ENCODE peak calls at places on chromosomes 16 and 17, in eight cellular contexts. One of them, this sample, is unnamed.

GRCh38 chr17:78241277-78242023 is 10.0 kb downstream of the TMEM235 start:
- DNase-seq in fibroblast of lung: peak; percentile 47
- DNase-seq in CD8-positive, alpha-beta memory T cell: no peak
- DNase-seq in fibroblast of pulmonary artery: peak; percentile 59
- DNase-seq in BJ: no peak
- DNase-seq in stomach: no peak
- DNase-seq in NB4: peak; percentile 62
- DNase-seq in left lung: no peak
- DNase-seq in this sample: peak; percentile 57

GRCh38 chr17:61247438-61247837 is 152.2 kb upstream of the TBX2 start:
- DNase-seq in fibroblast of lung: peak; percentile 96
- DNase-seq in CD8-positive, alpha-beta memory T cell: no peak
- DNase-seq in fibroblast of pulmonary artery: peak; percentile 65
- DNase-seq in BJ: peak; percentile 64
- DNase-seq in stomach: no peak
- DNase-seq in NB4: peak; percentile 28
- DNase-seq in left lung: no peak
- DNase-seq in this sample: peak; percentile 95

GRCh38 chr16:84851192-84852127 is 31.7 kb downstream of the CRISPLD2 start:
- DNase-seq in fibroblast of lung: peak; percentile 96
- DNase-seq in CD8-positive, alpha-beta memory T cell: no peak
- DNase-seq in fibroblast of pulmonary artery: peak; percentile 89
- DNase-seq in BJ: peak; percentile 88
- DNase-seq in stomach: peak; percentile 37
- DNase-seq in NB4: no peak
- DNase-seq in left lung: peak; percentile 59
- DNase-seq in this sample: peak; percentile 98

GRCh38 chr17:72340836-72341235 is 220.0 kb downstream of the SOX9 start:
- DNase-seq in fibroblast of lung: no peak
- DNase-seq in CD8-positive, alpha-beta memory T cell: no peak
- DNase-seq in fibroblast of pulmonary artery: no peak
- DNase-seq in BJ: no peak
- DNase-seq in stomach: no peak
- DNase-seq in NB4: no peak
- DNase-seq in left lung: no peak
- DNase-seq in this sample: no peak

GRCh38 chr17:4490109-4490591 is 8.5 kb upstream of the SPNS2 start:
- DNase-seq in fibroblast of lung: no peak
- DNase-seq in CD8-positive, alpha-beta memory T cell: no peak
- DNase-seq in fibroblast of pulmonary artery: no peak
- DNase-seq in BJ: no peak
- DNase-seq in stomach: no peak
- DNase-seq in NB4: no peak
- DNase-seq in left lung: no peak
- DNase-seq in this sample: no peak

GRCh38 chr16:2767891-2768290 is 9.2 kb downstream of the ELOB start:
- DNase-seq in fibroblast of lung: no peak
- DNase-seq in CD8-positive, alpha-beta memory T cell: no peak
- DNase-seq in fibroblast of pulmonary artery: no peak
- DNase-seq in BJ: no peak
- DNase-seq in stomach: no peak
- DNase-seq in NB4: peak; percentile 64
- DNase-seq in left lung: no peak
- DNase-seq in this sample: no peak

GRCh38 chr17:59652119-59652518 is 32.4 kb downstream of the CLTC start:
- DNase-seq in fibroblast of lung: peak; percentile 83
- DNase-seq in CD8-positive, alpha-beta memory T cell: no peak
- DNase-seq in fibroblast of pulmonary artery: peak; percentile 50
- DNase-seq in BJ: peak; percentile 38
- DNase-seq in stomach: no peak
- DNase-seq in NB4: no peak
- DNase-seq in left lung: no peak
- DNase-seq in this sample: peak; percentile 74

GRCh38 chr16:22077700-22078313 is 14.5 kb upstream of the VWA3A start:
- DNase-seq in fibroblast of lung: peak; percentile 74
- DNase-seq in CD8-positive, alpha-beta memory T cell: peak; percentile 68
- DNase-seq in fibroblast of pulmonary artery: peak; percentile 79
- DNase-seq in BJ: no peak
- DNase-seq in stomach: peak; percentile 74
- DNase-seq in NB4: peak; percentile 75
- DNase-seq in left lung: peak; percentile 43
- DNase-seq in this sample: peak; percentile 27

GRCh38 chr16:78437352-78437968 is 338.0 kb downstream of the WWOX start:
- DNase-seq in fibroblast of lung: peak; percentile 39
- DNase-seq in CD8-positive, alpha-beta memory T cell: peak; percentile 8
- DNase-seq in fibroblast of pulmonary artery: peak; percentile 4
- DNase-seq in BJ: no peak
- DNase-seq in stomach: peak; percentile 33
- DNase-seq in NB4: peak; percentile 45
- DNase-seq in left lung: no peak
- DNase-seq in this sample: no peak

GRCh38 chr17:82703935-82704865 is 5.7 kb upstream of the RAB40B start:
- DNase-seq in fibroblast of lung: no peak
- DNase-seq in CD8-positive, alpha-beta memory T cell: no peak
- DNase-seq in fibroblast of pulmonary artery: no peak
- DNase-seq in BJ: no peak
- DNase-seq in stomach: peak; percentile 51
- DNase-seq in NB4: no peak
- DNase-seq in left lung: no peak
- DNase-seq in this sample: no peak

GRCh38 chr17:42246515-42246914 is 29.7 kb downstream of the STAT5B start:
- DNase-seq in fibroblast of lung: no peak
- DNase-seq in CD8-positive, alpha-beta memory T cell: no peak
- DNase-seq in fibroblast of pulmonary artery: no peak
- DNase-seq in BJ: no peak
- DNase-seq in stomach: no peak
- DNase-seq in NB4: peak; percentile 32
- DNase-seq in left lung: no peak
- DNase-seq in this sample: peak; percentile 41

GRCh38 chr17:45052052-45052772 is 780 bp upstream of the DCAKD start:
- DNase-seq in fibroblast of lung: peak; percentile 20
- DNase-seq in CD8-positive, alpha-beta memory T cell: peak; percentile 15
- DNase-seq in fibroblast of pulmonary artery: no peak
- DNase-seq in BJ: no peak
- DNase-seq in stomach: peak; percentile 53
- DNase-seq in NB4: peak; percentile 80
- DNase-seq in left lung: peak; percentile 53
- DNase-seq in this sample: no peak

GRCh38 chr17:47615766-47616424 is 33.8 kb upstream of the KPNB1 start:
- DNase-seq in fibroblast of lung: peak; percentile 71
- DNase-seq in CD8-positive, alpha-beta memory T cell: no peak
- DNase-seq in fibroblast of pulmonary artery: peak; percentile 74
- DNase-seq in BJ: no peak
- DNase-seq in stomach: no peak
- DNase-seq in NB4: peak; percentile 64
- DNase-seq in left lung: no peak
- DNase-seq in this sample: peak; percentile 10

GRCh38 chr16:72400257-72401078 is 228.5 kb upstream of the PMFBP1 start:
- DNase-seq in fibroblast of lung: peak; percentile 82
- DNase-seq in CD8-positive, alpha-beta memory T cell: no peak
- DNase-seq in fibroblast of pulmonary artery: peak; percentile 88
- DNase-seq in BJ: peak; percentile 15
- DNase-seq in stomach: no peak
- DNase-seq in NB4: peak; percentile 76
- DNase-seq in left lung: no peak
- DNase-seq in this sample: peak; percentile 73

GRCh38 chr17:15409721-15410247 is 57.6 kb downstream of the CDRT4 start:
- DNase-seq in fibroblast of lung: peak; percentile 97
- DNase-seq in CD8-positive, alpha-beta memory T cell: no peak
- DNase-seq in fibroblast of pulmonary artery: peak; percentile 96
- DNase-seq in BJ: peak; percentile 98
- DNase-seq in stomach: no peak
- DNase-seq in NB4: no peak
- DNase-seq in left lung: no peak
- DNase-seq in this sample: peak; percentile 99

GRCh38 chr16:27880312-27880711 is 183.2 kb downstream of the GSG1L start:
- DNase-seq in fibroblast of lung: no peak
- DNase-seq in CD8-positive, alpha-beta memory T cell: no peak
- DNase-seq in fibroblast of pulmonary artery: no peak
- DNase-seq in BJ: no peak
- DNase-seq in stomach: no peak
- DNase-seq in NB4: no peak
- DNase-seq in left lung: no peak
- DNase-seq in this sample: no peak

GRCh38 chr17:55237826-55238196 is 26.9 kb upstream of the HLF start:
- DNase-seq in fibroblast of lung: peak; percentile 20
- DNase-seq in CD8-positive, alpha-beta memory T cell: no peak
- DNase-seq in fibroblast of pulmonary artery: no peak
- DNase-seq in BJ: no peak
- DNase-seq in stomach: no peak
- DNase-seq in NB4: no peak
- DNase-seq in left lung: no peak
- DNase-seq in this sample: no peak

GRCh38 chr17:63487014-63487339 is 10.1 kb downstream of the ACE start:
- DNase-seq in fibroblast of lung: no peak
- DNase-seq in CD8-positive, alpha-beta memory T cell: no peak
- DNase-seq in fibroblast of pulmonary artery: no peak
- DNase-seq in BJ: no peak
- DNase-seq in stomach: no peak
- DNase-seq in NB4: no peak
- DNase-seq in left lung: no peak
- DNase-seq in this sample: no peak

DNA sequence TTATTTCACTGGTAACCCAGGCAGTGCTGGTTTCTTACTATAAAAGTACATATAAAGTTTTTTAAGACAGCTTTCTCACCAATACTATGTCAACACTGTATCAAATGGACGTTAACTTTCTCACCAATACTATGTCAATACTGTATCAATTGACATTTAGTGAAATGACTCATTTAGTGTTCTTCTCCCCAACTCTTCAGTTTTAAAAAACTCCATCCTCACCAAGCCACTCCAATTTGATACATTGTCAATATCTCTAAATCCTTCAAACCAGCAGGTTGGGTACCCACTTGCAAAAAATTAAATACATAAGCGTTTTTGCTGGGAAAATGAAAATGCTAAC is 4.8 kb downstream of the TOB1 start:
- DNase-seq in fibroblast of lung: no peak
- DNase-seq in CD8-positive, alpha-beta memory T cell: no peak
- DNase-seq in fibroblast of pulmonary artery: no peak
- DNase-seq in BJ: no peak
- DNase-seq in stomach: no peak
- DNase-seq in NB4: no peak
- DNase-seq in left lung: no peak
- DNase-seq in this sample: no peak
- H3K4me3 ChIP-seq in fibroblast of lung: no peak overlapping the region
- H3K4me3 ChIP-seq in CD8-positive, alpha-beta memory T cell: no peak overlapping the region
- H3K4me3 ChIP-seq in fibroblast of pulmonary artery: no peak overlapping the region
- H3K4me3 ChIP-seq in BJ: no peak overlapping the region
- H3K4me3 ChIP-seq in stomach: no peak overlapping the region
- H3K4me3 ChIP-seq in NB4: no peak overlapping the region
- H3K4me3 ChIP-seq in left lung: no peak overlapping the region
- H3K4me3 ChIP-seq in this sample: no peak overlapping the region

GRCh38 chr17:27473748-27474609 is 17.7 kb downstream of the KSR1 start:
- DNase-seq in fibroblast of lung: no peak
- DNase-seq in CD8-positive, alpha-beta memory T cell: peak; percentile 53
- DNase-seq in fibroblast of pulmonary artery: peak; percentile 53
- DNase-seq in BJ: no peak
- DNase-seq in stomach: peak; percentile 91
- DNase-seq in NB4: peak; percentile 93
- DNase-seq in left lung: no peak
- DNase-seq in this sample: no peak
- H3K4me3 ChIP-seq in fibroblast of lung: no peak overlapping the region
- H3K4me3 ChIP-seq in CD8-positive, alpha-beta memory T cell: peak overlapping the region; percentile 9
- H3K4me3 ChIP-seq in fibroblast of pulmonary artery: no peak overlapping the region
- H3K4me3 ChIP-seq in BJ: no peak overlapping the region
- H3K4me3 ChIP-seq in stomach: no peak overlapping the region
- H3K4me3 ChIP-seq in NB4: peak overlapping the region; percentile 40
- H3K4me3 ChIP-seq in left lung: no peak overlapping the region
- H3K4me3 ChIP-seq in this sample: no peak overlapping the region

GRCh38 chr16:17346441-17346773 is 124.4 kb downstream of the XYLT1 start:
- DNase-seq in fibroblast of lung: no peak
- DNase-seq in CD8-positive, alpha-beta memory T cell: no peak
- DNase-seq in fibroblast of pulmonary artery: no peak
- DNase-seq in BJ: no peak
- DNase-seq in stomach: no peak
- DNase-seq in NB4: no peak
- DNase-seq in left lung: no peak
- DNase-seq in this sample: no peak
- H3K4me3 ChIP-seq in fibroblast of lung: no peak overlapping the region
- H3K4me3 ChIP-seq in CD8-positive, alpha-beta memory T cell: no peak overlapping the region
- H3K4me3 ChIP-seq in fibroblast of pulmonary artery: no peak overlapping the region
- H3K4me3 ChIP-seq in BJ: no peak overlapping the region
- H3K4me3 ChIP-seq in stomach: no peak overlapping the region
- H3K4me3 ChIP-seq in NB4: no peak overlapping the region
- H3K4me3 ChIP-seq in left lung: no peak overlapping the region
- H3K4me3 ChIP-seq in this sample: no peak overlapping the region

GRCh38 chr17:64781394-64781793 is 119.3 kb upstream of the SMURF2 start:
- DNase-seq in fibroblast of lung: no peak
- DNase-seq in CD8-positive, alpha-beta memory T cell: peak; percentile 38
- DNase-seq in fibroblast of pulmonary artery: no peak
- DNase-seq in BJ: no peak
- DNase-seq in stomach: peak; percentile 67
- DNase-seq in NB4: peak; percentile 81
- DNase-seq in left lung: peak; percentile 84
- DNase-seq in this sample: peak; percentile 14

GRCh38 chr17:64780096-64781012 is 118.2 kb upstream of the SMURF2 start:
- DNase-seq in fibroblast of lung: no peak
- DNase-seq in CD8-positive, alpha-beta memory T cell: peak; percentile 75
- DNase-seq in fibroblast of pulmonary artery: no peak
- DNase-seq in BJ: no peak
- DNase-seq in stomach: peak; percentile 73
- DNase-seq in NB4: peak; percentile 20
- DNase-seq in left lung: peak; percentile 86
- DNase-seq in this sample: peak; percentile 10

GRCh38 chr17:64783556-64784352 is 121.6 kb upstream of the SMURF2 start:
- DNase-seq in fibroblast of lung: no peak
- DNase-seq in CD8-positive, alpha-beta memory T cell: no peak
- DNase-seq in fibroblast of pulmonary artery: no peak
- DNase-seq in BJ: no peak
- DNase-seq in stomach: no peak
- DNase-seq in NB4: no peak
- DNase-seq in left lung: no peak
- DNase-seq in this sample: no peak

GRCh38 chr17:64781013-64781392 is 118.9 kb upstream of the SMURF2 start:
- DNase-seq in fibroblast of lung: no peak
- DNase-seq in CD8-positive, alpha-beta memory T cell: no peak
- DNase-seq in fibroblast of pulmonary artery: no peak
- DNase-seq in BJ: no peak
- DNase-seq in stomach: no peak
- DNase-seq in NB4: peak; percentile 56
- DNase-seq in left lung: no peak
- DNase-seq in this sample: no peak

DNA sequence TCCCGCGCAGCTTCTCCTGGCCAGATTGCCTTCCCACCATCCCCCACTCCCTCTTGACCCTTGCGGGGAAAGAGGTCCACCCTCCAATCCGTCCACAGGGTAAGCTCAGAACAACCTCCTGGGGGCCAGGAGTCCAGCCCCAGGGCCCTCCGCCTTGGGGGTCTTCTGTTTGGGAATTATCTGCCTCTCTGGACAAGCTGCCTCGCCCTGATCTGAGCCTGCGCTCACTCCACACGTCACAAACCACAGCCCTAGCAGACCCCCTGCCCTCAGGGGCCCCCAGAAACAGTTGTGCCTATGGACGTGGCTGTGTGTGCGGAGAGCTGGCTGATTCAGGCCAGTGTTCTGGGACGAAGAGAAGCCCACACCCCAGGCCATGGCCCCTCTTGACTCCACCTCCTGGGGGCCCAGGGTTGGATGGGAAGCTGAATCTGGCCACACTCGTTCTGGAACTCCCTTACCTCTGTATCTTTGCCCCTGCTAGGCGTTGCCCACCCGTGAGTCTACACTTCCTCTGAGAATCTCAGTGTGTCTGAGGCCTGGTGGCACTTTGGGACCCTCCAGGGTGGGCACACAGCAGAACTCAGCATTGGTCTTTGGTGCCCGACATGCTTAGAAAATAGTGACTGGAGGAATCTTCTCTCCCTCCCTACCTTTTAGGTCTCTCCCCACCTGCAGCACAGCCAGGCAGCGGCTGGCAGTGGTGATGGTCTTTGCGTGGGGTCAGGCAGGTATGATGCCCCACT is 119.9 kb upstream of the SMURF2 start:
- DNase-seq in fibroblast of lung: no peak
- DNase-seq in CD8-positive, alpha-beta memory T cell: no peak
- DNase-seq in fibroblast of pulmonary artery: no peak
- DNase-seq in BJ: no peak
- DNase-seq in stomach: no peak
- DNase-seq in NB4: no peak
- DNase-seq in left lung: no peak
- DNase-seq in this sample: no peak
- H3K4me3 ChIP-seq in fibroblast of lung: no peak overlapping the region
- H3K4me3 ChIP-seq in CD8-positive, alpha-beta memory T cell: no peak overlapping the region
- H3K4me3 ChIP-seq in fibroblast of pulmonary artery: no peak overlapping the region
- H3K4me3 ChIP-seq in BJ: no peak overlapping the region
- H3K4me3 ChIP-seq in stomach: peak overlapping the region; percentile 41
- H3K4me3 ChIP-seq in NB4: no peak overlapping the region
- H3K4me3 ChIP-seq in left lung: peak overlapping the region; percentile 66
- H3K4me3 ChIP-seq in this sample: no peak overlapping the region